ENCODE peak calls at places on chromosome 20, in eight cellular contexts. M is SW 1271; W is stimulated activated CD8-positive, alpha-beta memory T cell treated with anti-CD3 and anti-CD28 coated beads, Interleukin-7, amount 100 ng/mL, for 1 hour; V is NCI-H2107; X is foreskin fibroblast; S is GM13976; Y is iris pigment epithelial cell; O is NCI-H1436. P is an unnamed sample.

GRCh38 chr20:61263084-61263695 is 11.1 kb downstream of the CDH4 start:
- DNase-seq in M (no peak), W (no peak), V (no peak), X (no peak), S (no peak), Y (no peak), O (no peak), P (no peak)

GRCh38 chr20:33162753-33163152 is 5.2 kb upstream of the BPIFA2 start:
- DNase-seq in M (no peak), W (no peak), V (no peak), X (no peak), S (peak; percentile 34), Y (no peak), O (no peak), P (no peak)

GRCh38 chr20:17611290-17611539 is 41.3 kb downstream of the DSTN start:
- DNase-seq in M (no peak), W (no peak), V (no peak), X (no peak), S (no peak), Y (no peak), O (no peak), P (no peak)

GRCh38 chr20:45985573-45985972 is 13.6 kb upstream of the ZNF335 start:
- DNase-seq in M (no peak), W (no peak), V (no peak), X (no peak), S (no peak), Y (no peak), O (no peak), P (no peak)

GRCh38 chr20:50709574-50709973 is 18.2 kb upstream of the RIPOR3 start:
- DNase-seq in M (no peak), W (no peak), V (no peak), X (no peak), S (no peak), Y (no peak), O (no peak), P (no peak)

GRCh38 chr20:49765846-49766541 is 46.6 kb upstream of the SLC9A8 start:
- DNase-seq in M (no peak), W (no peak), V (no peak), X (no peak), S (no peak), Y (peak; percentile 20), O (no peak), P (no peak)

GRCh38 chr20:24773751-24774201 is 175.3 kb upstream of the CST7 start:
- DNase-seq in M (no peak), W (no peak), V (no peak), X (peak; percentile 63), S (no peak), Y (peak; percentile 67), O (no peak), P (no peak)

GRCh38 chr20:25600632-25601031 is 15.3 kb upstream of the NINL start:
- DNase-seq in M (no peak), W (no peak), V (no peak), X (no peak), S (no peak), Y (peak; percentile 40), O (no peak), P (no peak)

GRCh38 chr20:61560361-61560853 is 308.3 kb downstream of the CDH4 start:
- DNase-seq in M (no peak), W (no peak), V (no peak), X (peak; percentile 33), S (no peak), Y (peak; percentile 5), O (no peak), P (no peak)

GRCh38 chr20:38178581-38178980 is 13.5 kb upstream of the TGM2 start:
- DNase-seq in M (no peak), W (no peak), V (no peak), X (no peak), S (no peak), Y (no peak), O (no peak), P (no peak)

GRCh38 chr20:46145646-46146045 is 27.5 kb downstream of the CD40 start:
- DNase-seq in M (no peak), W (no peak), V (no peak), X (no peak), S (no peak), Y (no peak), O (no peak), P (peak; percentile 83)

GRCh38 chr20:21607971-21608735 is 94.3 kb upstream of the NKX2-2 start:
- DNase-seq in M (no peak), W (no peak), V (no peak), X (no peak), S (no peak), Y (no peak), O (no peak), P (no peak)

GRCh38 chr20:18739785-18740184 is 73.8 kb upstream of the SCP2D1 start:
- DNase-seq in M (no peak), W (no peak), V (no peak), X (peak; percentile 88), S (no peak), Y (peak; percentile 83), O (peak; percentile 43), P (peak; percentile 22)

GRCh38 chr20:39861381-39861780 is 827.7 kb downstream of the MAFB start:
- DNase-seq in M (no peak), W (no peak), V (no peak), X (no peak), S (no peak), Y (no peak), O (peak; percentile 23), P (no peak)

GRCh38 chr20:4740774-4741431 is 19.2 kb downstream of the PRND start:
- DNase-seq in M (no peak), W (peak; percentile 38), V (no peak), X (no peak), S (no peak), Y (peak; percentile 32), O (no peak), P (peak; percentile 16)

GRCh38 chr20:17919149-17919548 is 49.4 kb downstream of the SNX5 start:
- DNase-seq in M (no peak), W (no peak), V (no peak), X (no peak), S (no peak), Y (no peak), O (no peak), P (no peak)

GRCh38 chr20:42260216-42260615 is 642.0 kb upstream of the CHD6 start:
- DNase-seq in M (no peak), W (no peak), V (no peak), X (no peak), S (no peak), Y (no peak), O (no peak), P (no peak)

GRCh38 chr20:18314786-18315406 is 26.6 kb downstream of the ZNF133 start:
- DNase-seq in M (peak; percentile 9), W (no peak), V (no peak), X (peak; percentile 68), S (no peak), Y (peak; percentile 79), O (no peak), P (no peak)

P was measured in NCI-H1694.